ENCODE peak calls at places on chromosomes 7 and 10, in six cellular contexts. I is IMR-90, V is mesenchymal stem cell, R is H1, L is trophoblast cell, F is H9. H is an unnamed sample.

GRCh38 chr10:4280481-4281206 is 495.6 kb upstream of the KLF6 start:
- DNase-seq in V (peak), L (no peak), R (no peak), I (peak), F (no peak), H (no peak)

GRCh38 chr7:45890902-45891461 is 2.7 kb downstream of the IGFBP1 start:
- DNase-seq in R (no peak), F (no peak), V (peak), I (peak), L (peak), H (peak)

GRCh38 chr10:63766766-63767505 is 245.7 kb downstream of the REEP3 start:
- DNase-seq in L (no peak), V (peak), R (no peak), I (peak), F (no peak), H (no peak)

GRCh38 chr7:8597565-8597964 is 164.2 kb downstream of the NXPH1 start:
- DNase-seq in V (no peak), R (no peak), L (no peak), I (no peak), F (no peak), H (no peak)

GRCh38 chr7:82600601-82601000 is 157.0 kb upstream of the CACNA2D1 start:
- DNase-seq in I (peak), V (peak), R (no peak), L (no peak), F (no peak), H (no peak)

GRCh38 chr7:638256-639011 is 88.1 kb upstream of the DNAAF5 start:
- DNase-seq in V (no peak), R (no peak), L (no peak), F (no peak), I (no peak), H (no peak)

GRCh38 chr10:23146069-23146657 is 45.9 kb upstream of the PTF1A start:
- DNase-seq in F (no peak), L (no peak), I (no peak), R (no peak), V (no peak), H (no peak)

GRCh38 chr7:139777948-139778841 is at the start of gene HIPK2:
- DNase-seq in I (peak), R (no peak), L (peak), V (peak), F (peak), H (peak)

GRCh38 chr7:52455571-52455970 is 579.9 kb upstream of the POM121L12 start:
- DNase-seq in V (no peak), F (no peak), R (no peak), I (no peak), L (no peak), H (no peak)

GRCh38 chr7:77570330-77571011 is 33.4 kb downstream of the PTPN12 start:
- DNase-seq in R (no peak), I (peak), V (peak), L (peak), F (no peak), H (no peak)

GRCh38 chr10:31707578-31708411 is 220.8 kb downstream of the ARHGAP12 start:
- DNase-seq in V (peak), L (peak), I (peak), F (peak), R (no peak), H (peak)

GRCh38 chr7:157543276-157543675 is 206.5 kb downstream of the DNAJB6 start:
- DNase-seq in I (no peak), R (no peak), L (no peak), V (no peak), F (no peak), H (no peak)

GRCh38 chr7:135775230-135775629 is 26.6 kb upstream of the FAM180A start:
- DNase-seq in F (no peak), V (peak), R (no peak), I (no peak), L (no peak), H (no peak)

GRCh38 chr10:43202657-43203490 is 64.0 kb downstream of the RASGEF1A start:
- DNase-seq in L (peak), I (no peak), R (peak), V (no peak), F (peak), H (no peak)

GRCh38 chr7:123994449-123994848 is 38.4 kb downstream of the TMEM229A start:
- DNase-seq in L (no peak), R (no peak), V (no peak), F (no peak), I (no peak), H (no peak)

GRCh38 chr7:84512055-84512454 is 317.5 kb upstream of the SEMA3A start:
- DNase-seq in I (no peak), L (no peak), V (no peak), F (no peak), R (no peak), H (no peak)

GRCh38 chr10:61609609-61610166 is 53.0 kb upstream of the CABCOCO1 start:
- DNase-seq in F (no peak), R (no peak), I (no peak), L (no peak), V (no peak), H (no peak)

GRCh38 chr7:100888988-100889760 is at the start of gene UFSP1:
- DNase-seq in L (peak), I (no peak), F (peak), R (no peak), V (no peak), H (no peak)

GRCh38 chr10:72094574-72094973 is 6.2 kb upstream of the SPOCK2 start:
- DNase-seq in F (no peak), I (peak), V (peak), R (no peak), L (no peak), H (no peak)

GRCh38 chr10:613217-613616 is 76.3 kb downstream of the DIP2C start:
- DNase-seq in I (no peak), L (peak), R (no peak), V (no peak), F (no peak), H (no peak)

GRCh38 chr10:79241990-79242619 is 105.2 kb upstream of the PPIF start:
- DNase-seq in V (peak), L (peak), R (no peak), F (peak), I (peak), H (no peak)

GRCh38 chr10:133186416-133187090 is 26.5 kb downstream of the KNDC1 start:
- DNase-seq in I (no peak), R (no peak), L (no peak), F (no peak), V (no peak), H (no peak)

GRCh38 chr7:74379938-74380337 is 73.8 kb upstream of the GTF2IRD1 start:
- DNase-seq in R (no peak), I (no peak), V (no peak), F (no peak), L (no peak), H (no peak)

GRCh38 chr7:149873968-149874643 is at the start of gene ATP6V0E2:
- DNase-seq in I (no peak), L (no peak), F (no peak), R (no peak), V (no peak), H (no peak)

GRCh38 chr7:37908221-37908788 is 8.3 kb downstream of the SFRP4 start:
- DNase-seq in R (no peak), L (no peak), V (no peak), F (no peak), I (peak), H (no peak)

GRCh38 chr10:97737770-97738265 is 890 bp downstream of the ZFYVE27 start:
- DNase-seq in I (peak), R (no peak), F (no peak), L (no peak), V (no peak), H (no peak)

GRCh38 chr7:134891262-134892001 is 94.9 kb upstream of the AGBL3 start:
- DNase-seq in F (peak), L (peak), R (peak), I (peak), V (peak), H (peak)

GRCh38 chr7:112104153-112104552 is 102.0 kb downstream of the DOCK4 start:
- DNase-seq in L (no peak), F (no peak), V (no peak), R (no peak), I (no peak), H (no peak)

DNA sequence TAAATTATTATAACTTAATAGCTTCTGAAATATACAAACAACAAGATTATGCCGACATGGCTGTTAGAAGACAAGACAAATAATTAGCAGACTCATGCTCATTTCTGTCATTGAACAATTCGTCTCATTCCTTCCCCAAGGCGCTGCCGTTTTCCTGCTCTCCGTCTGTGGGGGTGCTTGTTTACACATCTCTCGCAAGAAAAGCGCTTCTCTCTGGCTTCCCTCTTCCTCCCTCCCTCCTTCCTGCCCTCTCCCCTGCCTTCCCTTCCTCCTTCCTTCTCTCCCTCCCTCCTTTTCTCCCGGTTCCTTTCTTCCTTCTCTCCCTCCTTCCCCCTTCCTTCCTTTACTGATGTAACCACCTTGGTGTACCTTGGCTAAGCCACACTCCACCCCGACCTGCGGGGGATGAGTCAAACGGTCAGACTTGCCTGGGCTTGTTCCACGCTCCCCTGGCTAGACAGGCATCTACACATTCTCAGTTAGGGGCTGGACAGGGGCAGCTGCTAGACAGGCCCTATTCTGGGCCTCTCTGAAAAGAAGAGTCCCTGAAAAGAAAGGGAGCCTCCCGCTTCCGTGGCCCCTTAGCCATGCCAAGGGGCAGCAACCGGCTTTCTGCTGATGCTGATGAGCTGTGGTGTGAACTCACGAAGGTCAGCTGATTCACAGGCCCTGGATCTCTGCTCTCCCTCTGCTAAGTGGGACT is 217.0 kb downstream of the TCERG1L start:
- DNase-seq in F (peak), L (peak), R (no peak), I (no peak), V (no peak), H (no peak)
- H3K4ac ChIP-seq in F (peak), L (peak), R (no peak), I (no peak), V (no peak), H (no peak)

GRCh38 chr7:13639416-13639815 is 350.1 kb downstream of the ETV1 start:
- DNase-seq in I (no peak), V (no peak), L (no peak), R (no peak), F (no peak), H (no peak)

GRCh38 chr7:13641699-13642098 is 347.8 kb downstream of the ETV1 start:
- DNase-seq in F (no peak), L (no peak), I (peak), V (peak), R (no peak), H (no peak)
- H2AFZ ChIP-seq in F (no peak), L (no peak), I (no peak), V (no peak), R (no peak), H (peak)

DNA sequence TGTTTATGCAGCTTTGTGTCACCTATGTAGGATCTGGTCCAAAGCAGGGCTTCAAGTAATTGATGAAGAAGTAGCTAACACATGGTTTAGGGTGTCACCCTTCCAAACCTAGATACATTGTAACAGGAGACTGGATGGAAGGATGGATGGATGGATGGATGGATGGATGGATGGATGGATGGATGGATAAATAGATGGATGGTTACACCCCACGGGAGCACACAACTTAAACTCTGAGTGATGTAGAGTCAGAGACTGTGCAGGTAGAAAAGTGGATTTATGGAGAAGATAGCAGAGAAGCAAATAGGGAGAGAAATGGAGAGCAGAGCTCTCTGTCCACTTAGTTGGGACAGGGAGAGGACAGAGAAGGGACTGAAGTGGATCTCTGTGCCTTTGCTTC is 78.4 kb downstream of the NHLRC2 start:
- DNase-seq in I (no peak), L (no peak), R (no peak), F (no peak), V (no peak), H (no peak)
- H3K4ac ChIP-seq in I (no peak), L (no peak), R (no peak), F (no peak), V (no peak), H (no peak)

DNA sequence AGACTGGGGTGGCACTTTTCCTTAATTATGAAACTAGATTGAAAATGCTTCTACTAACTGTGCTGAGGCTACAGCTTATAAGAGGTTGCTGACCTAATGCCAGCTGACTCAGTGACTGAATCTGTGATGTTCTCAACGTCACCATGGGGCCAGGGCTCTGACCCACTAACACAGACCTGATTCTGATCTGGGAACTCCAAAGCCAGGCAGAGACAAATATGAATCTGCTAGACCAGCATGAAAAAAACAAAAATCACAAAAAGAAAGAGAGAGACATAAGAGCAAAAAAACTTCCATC is 16.1 kb downstream of the USP6NL start:
- DNase-seq in R (no peak), V (peak), F (no peak), I (peak), L (peak), H (no peak)
- H2AFZ ChIP-seq in R (no peak), V (no peak), F (no peak), I (no peak), L (no peak), H (no peak)

GRCh38 chr10:110859206-110859946 is 12.4 kb upstream of the PDCD4 start:
- DNase-seq in F (no peak), R (no peak), V (no peak), I (no peak), L (no peak), H (no peak)

GRCh38 chr10:110859947-110860376 is 11.8 kb upstream of the PDCD4 start:
- DNase-seq in V (peak), R (no peak), F (no peak), I (peak), L (peak), H (no peak)

GRCh38 chr10:110861930-110862677 is 9.6 kb upstream of the PDCD4 start:
- DNase-seq in R (no peak), I (no peak), V (peak), L (peak), F (no peak), H (no peak)

GRCh38 chr10:110861476-110861875 is 10.3 kb upstream of the PDCD4 start:
- DNase-seq in L (no peak), I (no peak), V (no peak), F (no peak), R (no peak), H (no peak)

DNA sequence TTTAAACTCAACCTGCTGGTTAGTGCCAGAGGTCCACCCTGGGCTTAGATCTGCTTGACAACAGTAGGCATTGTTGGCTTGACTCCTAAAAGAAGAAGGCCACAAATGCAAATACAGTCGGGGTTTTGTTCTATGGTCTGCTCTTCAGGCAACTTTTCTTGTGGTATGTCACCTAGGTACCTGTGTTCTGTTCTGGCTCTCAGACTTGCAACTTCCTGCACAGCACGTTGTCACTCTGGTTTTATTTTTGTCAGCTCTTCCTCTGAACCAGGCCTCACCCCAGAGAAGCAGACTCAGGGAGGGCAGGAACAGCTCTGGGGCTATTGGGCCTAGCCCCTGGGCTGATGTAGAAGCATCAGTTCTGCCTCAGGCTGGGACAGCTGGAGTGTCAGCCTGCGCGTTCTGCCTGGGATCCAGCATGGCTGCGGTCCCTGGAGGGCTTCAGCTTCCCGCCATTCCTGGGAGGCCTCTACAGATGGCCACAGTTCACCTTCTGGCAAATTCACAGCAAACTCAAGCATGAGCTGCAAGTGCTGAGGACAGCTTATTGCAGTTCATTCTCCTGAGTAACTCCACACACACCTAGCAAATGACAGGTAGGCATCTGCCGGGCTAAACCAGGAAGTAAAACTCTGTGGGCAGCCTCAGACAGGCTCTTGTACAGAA is 11.0 kb upstream of the PDCD4 start:
- DNase-seq in L (peak), F (no peak), I (no peak), V (no peak), R (no peak), H (no peak)
- H3K4ac ChIP-seq in L (no peak), F (no peak), I (no peak), V (no peak), R (no peak), H (no peak)

DNA sequence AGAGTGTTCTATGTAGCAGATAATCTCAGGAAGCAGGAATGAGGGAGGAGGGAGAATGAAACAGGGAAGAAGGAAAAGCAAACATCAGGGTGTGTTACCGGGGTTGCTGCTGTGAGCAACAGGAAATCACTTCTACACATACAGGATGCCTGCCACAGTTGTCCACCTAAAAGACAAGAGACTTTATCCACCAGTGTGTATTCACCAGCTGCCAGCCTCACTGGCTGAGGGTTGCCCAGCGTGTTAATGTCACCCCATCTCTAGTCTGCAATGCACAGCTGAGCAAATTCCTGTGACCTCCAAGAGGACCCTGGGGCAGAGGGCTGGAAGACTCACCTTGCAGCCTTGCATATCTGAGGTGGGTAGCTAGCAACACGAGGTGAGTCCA is 183.7 kb downstream of the GPAM start:
- DNase-seq in L (no peak), V (no peak), I (no peak), R (no peak), F (no peak), H (no peak)
- H2AFZ ChIP-seq in L (no peak), V (no peak), I (no peak), R (no peak), F (no peak), H (no peak)

GRCh38 chr10:8057636-8058273 is 3.3 kb downstream of the GATA3 start:
- DNase-seq in R (no peak), F (no peak), L (peak), V (peak), I (no peak), H (peak)
- H3K4ac ChIP-seq in R (no peak), F (no peak), L (peak), V (peak), I (no peak), H (no peak)